ENCODE peak calls at places on chromosomes 3 and 15, in eight cellular contexts. Z is activated T-cell treated with anti-CD3 and anti-CD28 coated beads, Interleukin-2, amount 50 U/mL, for 4 hours; P is neural crest cell; Y is EL; F is endodermal cell; J is endothelial cell; K is NCI-H1092; S is RPMI7951. D is an unnamed sample.

GRCh38 chr3:37628711-37629301 is 232.9 kb upstream of the CTDSPL start:
- DNase-seq in Z (no peak), P (no peak), Y (peak), F (no peak), J (no peak), K (no peak), S (peak), D (peak)

GRCh38 chr3:186653984-186654383 is 11.8 kb upstream of the HRG start:
- DNase-seq in Z (no peak), P (peak), Y (no peak), F (peak), J (no peak), K (no peak), S (no peak), D (no peak)

GRCh38 chr3:13004376-13004775 is 68.9 kb downstream of the IQSEC1 start:
- DNase-seq in Z (no peak), P (no peak), Y (no peak), F (peak), J (no peak), K (no peak), S (no peak), D (no peak)

GRCh38 chr15:72472907-72473669 is 1.0 kb upstream of the ARIH1 start:
- DNase-seq in Z (no peak), P (no peak), Y (peak), F (no peak), J (no peak), K (no peak), S (peak), D (peak)

GRCh38 chr3:45765286-45765851 is 31.0 kb downstream of the SLC6A20 start:
- DNase-seq in Z (no peak), P (no peak), Y (no peak), F (peak), J (no peak), K (no peak), S (no peak), D (no peak)

GRCh38 chr3:145422541-145422940 is 738.4 kb downstream of the PLOD2 start:
- DNase-seq in Z (no peak), P (no peak), Y (no peak), F (no peak), J (no peak), K (no peak), S (no peak), D (no peak)

GRCh38 chr3:134797080-134797801 is 2.2 kb downstream of the EPHB1 start:
- DNase-seq in Z (no peak), P (peak), Y (no peak), F (peak), J (peak), K (no peak), S (no peak), D (peak)

GRCh38 chr15:70748281-70748747 is 15.0 kb downstream of the UACA start:
- DNase-seq in Z (no peak), P (no peak), Y (peak), F (no peak), J (no peak), K (no peak), S (peak), D (peak)

GRCh38 chr3:143121240-143122088 is 1.9 kb downstream of the CHST2 start:
- DNase-seq in Z (peak), P (peak), Y (peak), F (peak), J (peak), K (no peak), S (peak), D (peak)

GRCh38 chr15:93823971-93824866 is 407.1 kb upstream of the MCTP2 start:
- DNase-seq in Z (no peak), P (no peak), Y (no peak), F (no peak), J (no peak), K (no peak), S (peak), D (no peak)

GRCh38 chr3:142987080-142987700 is 14.2 kb upstream of the U2SURP start:
- DNase-seq in Z (no peak), P (no peak), Y (peak), F (no peak), J (no peak), K (no peak), S (peak), D (peak)

GRCh38 chr3:173045770-173046382 is 95.2 kb downstream of the SPATA16 start:
- DNase-seq in Z (no peak), P (no peak), Y (no peak), F (no peak), J (no peak), K (no peak), S (no peak), D (no peak)

GRCh38 chr3:120420360-120420759 is 30.4 kb downstream of the FSTL1 start:
- DNase-seq in Z (no peak), P (no peak), Y (no peak), F (no peak), J (no peak), K (no peak), S (no peak), D (peak)

GRCh38 chr3:138068579-138069174 is 46.7 kb downstream of the DZIP1L start:
- DNase-seq in Z (peak), P (peak), Y (peak), F (peak), J (peak), K (peak), S (peak), D (peak)

GRCh38 chr3:73999501-73999900 is 374.8 kb upstream of the PDZRN3 start:
- DNase-seq in Z (no peak), P (no peak), Y (no peak), F (no peak), J (no peak), K (no peak), S (no peak), D (no peak)

GRCh38 chr3:85670626-85671025 is 711.8 kb downstream of the CADM2 start:
- DNase-seq in Z (no peak), P (no peak), Y (no peak), F (no peak), J (no peak), K (no peak), S (no peak), D (no peak)

GRCh38 chr3:95627293-95627692 is 1187.1 kb upstream of the EPHA6 start:
- DNase-seq in Z (no peak), P (no peak), Y (no peak), F (no peak), J (no peak), K (no peak), S (no peak), D (no peak)

GRCh38 chr3:14286887-14287496 is 108.4 kb downstream of the LSM3 start:
- DNase-seq in Z (no peak), P (no peak), Y (no peak), F (peak), J (no peak), K (peak), S (no peak), D (no peak)

GRCh38 chr15:100537326-100537725 is 8.6 kb upstream of the CERS3 start:
- DNase-seq in Z (no peak), P (no peak), Y (no peak), F (no peak), J (no peak), K (no peak), S (no peak), D (no peak)

GRCh38 chr3:166190360-166190759 is 353.1 kb upstream of the BCHE start:
- DNase-seq in Z (no peak), P (no peak), Y (no peak), F (peak), J (no peak), K (no peak), S (no peak), D (no peak)

GRCh38 chr15:94607176-94607654 is 375.9 kb downstream of the MCTP2 start:
- DNase-seq in Z (no peak), P (no peak), Y (no peak), F (no peak), J (peak), K (no peak), S (no peak), D (no peak)

GRCh38 chr3:67037615-67038014 is 39.5 kb downstream of the KBTBD8 start:
- DNase-seq in Z (no peak), P (no peak), Y (no peak), F (no peak), J (no peak), K (no peak), S (peak), D (peak)

GRCh38 chr3:162338514-162338913 is 841.9 kb downstream of the OTOL1 start:
- DNase-seq in Z (no peak), P (no peak), Y (peak), F (no peak), J (no peak), K (no peak), S (peak), D (no peak)

GRCh38 chr3:186902154-186902553 is 28.2 kb upstream of the ST6GAL1 start:
- DNase-seq in Z (no peak), P (no peak), Y (no peak), F (peak), J (no peak), K (no peak), S (no peak), D (no peak)

GRCh38 chr15:99951471-99951870 is 218.2 kb upstream of the LYSMD4 start:
- DNase-seq in Z (no peak), P (no peak), Y (peak), F (no peak), J (no peak), K (no peak), S (peak), D (no peak)

GRCh38 chr3:162487138-162487537 is 990.5 kb downstream of the OTOL1 start:
- DNase-seq in Z (no peak), P (no peak), Y (no peak), F (no peak), J (no peak), K (no peak), S (no peak), D (no peak)

GRCh38 chr3:198071602-198072285 is 111.7 kb downstream of the LMLN start:
- DNase-seq in Z (peak), P (peak), Y (peak), F (peak), J (peak), K (no peak), S (peak), D (peak)

GRCh38 chr3:56133423-56133822 is 334.8 kb downstream of the ERC2 start:
- DNase-seq in Z (no peak), P (no peak), Y (peak), F (no peak), J (no peak), K (no peak), S (peak), D (peak)

GRCh38 chr15:90667063-90667754 is 49.9 kb upstream of the BLM start:
- DNase-seq in Z (no peak), P (no peak), Y (peak), F (no peak), J (no peak), K (no peak), S (no peak), D (no peak)

GRCh38 chr3:39208463-39209055 is 16.2 kb upstream of the XIRP1 start:
- DNase-seq in Z (no peak), P (peak), Y (peak), F (peak), J (peak), K (no peak), S (peak), D (peak)

GRCh38 chr3:43161684-43162512 is 56.0 kb upstream of the POMGNT2 start:
- DNase-seq in Z (no peak), P (no peak), Y (peak), F (peak), J (no peak), K (no peak), S (peak), D (peak)

GRCh38 chr3:12405432-12406272 is 78.6 kb upstream of the TSEN2 start:
- DNase-seq in Z (no peak), P (no peak), Y (peak), F (peak), J (no peak), K (no peak), S (peak), D (no peak)

GRCh38 chr3:50246517-50246954 is 10.5 kb downstream of the GNAI2 start:
- DNase-seq in Z (peak), P (no peak), Y (peak), F (peak), J (peak), K (no peak), S (peak), D (peak)

GRCh38 chr3:10464068-10464434 is 41.3 kb downstream of the ATP2B2 start:
- DNase-seq in Z (no peak), P (no peak), Y (no peak), F (no peak), J (no peak), K (no peak), S (no peak), D (no peak)

GRCh38 chr15:73573572-73573971 is 59.6 kb downstream of the NPTN start:
- DNase-seq in Z (no peak), P (no peak), Y (peak), F (no peak), J (no peak), K (no peak), S (no peak), D (peak)

GRCh38 chr3:37625051-37625450 is 236.6 kb upstream of the CTDSPL start:
- DNase-seq in Z (no peak), P (no peak), Y (no peak), F (no peak), J (no peak), K (no peak), S (peak), D (no peak)